ENCODE peak calls at places on chromosomes 3 and 15, in ten cellular contexts. W, I, X, P, G, U, N, Z, T and S are unnamed samples.

GRCh38 chr15:65771870-65772269 is 20.2 kb downstream of the DENND4A start:
- DNase-seq in P (no peak), G (no peak), T (no peak), X (no peak), Z (no peak), W (no peak), I (no peak), N (no peak), U (no peak), S (no peak)

GRCh38 chr15:57922780-57923179 is 142.7 kb downstream of the ALDH1A2 start:
- DNase-seq in X (no peak), P (no peak), U (no peak), N (no peak), T (no peak), G (no peak), Z (no peak), I (no peak), W (no peak), S (no peak)

GRCh38 chr3:123834631-123835030 is 49.5 kb downstream of the MYLK start:
- DNase-seq in G (no peak), X (no peak), P (no peak), U (no peak), W (no peak), Z (no peak), T (no peak), I (peak; percentile 72), N (no peak), S (peak; percentile 75)

GRCh38 chr15:89101302-89102191 is 13.3 kb downstream of the ABHD2 start:
- DNase-seq in T (no peak), Z (no peak), W (no peak), G (no peak), P (no peak), U (peak; percentile 42), I (peak; percentile 98), X (no peak), N (no peak), S (peak; percentile 88)

GRCh38 chr3:175274474-175275218 is 415.5 kb downstream of the NAALADL2 start:
- DNase-seq in I (no peak), Z (no peak), T (no peak), P (no peak), N (no peak), X (no peak), U (peak; percentile 55), W (no peak), G (no peak), S (no peak)

GRCh38 chr3:53748512-53749271 is 97.5 kb downstream of the CHDH start:
- DNase-seq in W (no peak), Z (no peak), P (peak; percentile 45), G (no peak), X (no peak), T (no peak), I (no peak), N (no peak), U (peak; percentile 76), S (no peak)

GRCh38 chr15:65979837-65980236 is 110.5 kb downstream of the RAB11A start:
- DNase-seq in G (no peak), X (no peak), U (no peak), P (no peak), Z (no peak), T (no peak), N (no peak), I (no peak), W (no peak), S (no peak)

GRCh38 chr15:76342382-76343201 is 6.0 kb downstream of the ISL2 start:
- DNase-seq in G (peak; percentile 26), P (no peak), U (no peak), N (peak; percentile 65), I (no peak), X (no peak), Z (no peak), T (peak; percentile 20), W (no peak), S (no peak)

GRCh38 chr3:47715928-47716327 is 65.8 kb downstream of the SMARCC1 start:
- DNase-seq in X (no peak), W (no peak), G (no peak), N (no peak), I (no peak), U (no peak), Z (no peak), P (no peak), T (no peak), S (peak; percentile 17)

GRCh38 chr3:194487289-194488006 is 646 bp upstream of the ATP13A3 start:
- DNase-seq in T (peak; percentile 35), W (peak; percentile 24), I (no peak), N (no peak), G (peak; percentile 37), Z (no peak), P (peak; percentile 94), U (peak; percentile 80), X (peak; percentile 18), S (no peak)

GRCh38 chr15:96348112-96349027 is 17.9 kb downstream of the NR2F2 start:
- DNase-seq in N (no peak), T (no peak), I (no peak), Z (no peak), U (no peak), P (no peak), X (no peak), W (no peak), G (no peak), S (no peak)

GRCh38 chr15:45126535-45127158 is 3.0 kb downstream of the DUOXA1 start:
- DNase-seq in U (peak; percentile 34), W (no peak), P (peak; percentile 81), Z (peak; percentile 10), X (no peak), G (no peak), I (no peak), T (no peak), N (peak; percentile 53), S (no peak)

GRCh38 chr15:29682781-29683180 is 139.5 kb downstream of the TJP1 start:
- DNase-seq in T (no peak), Z (no peak), X (no peak), P (no peak), G (no peak), W (no peak), N (no peak), I (no peak), U (no peak), S (no peak)

GRCh38 chr3:167740961-167741587 is 5.6 kb downstream of the SERPINI1 start:
- DNase-seq in W (no peak), U (peak; percentile 57), X (no peak), I (no peak), T (no peak), G (peak; percentile 33), P (peak; percentile 75), N (peak; percentile 62), Z (peak; percentile 54), S (peak; percentile 10)

GRCh38 chr3:71579934-71580318 is 3.6 kb downstream of the FOXP1 start:
- DNase-seq in T (no peak), I (no peak), X (no peak), G (no peak), Z (peak; percentile 76), N (no peak), W (no peak), U (no peak), P (peak; percentile 83), S (no peak)

GRCh38 chr3:97579365-97579764 is 185.2 kb upstream of the ARL6 start:
- DNase-seq in U (peak; percentile 1), Z (no peak), X (no peak), T (no peak), P (no peak), G (no peak), N (no peak), I (peak; percentile 6), W (no peak), S (no peak)

GRCh38 chr3:19644405-19644804 is 289.6 kb downstream of the EFHB start:
- DNase-seq in P (no peak), N (no peak), T (no peak), X (no peak), I (no peak), G (no peak), W (no peak), Z (no peak), U (peak; percentile 47), S (no peak)

GRCh38 chr3:129769616-129770015 is 123.9 kb downstream of the TMCC1 start:
- DNase-seq in N (no peak), P (peak; percentile 93), W (no peak), Z (no peak), U (no peak), T (no peak), I (no peak), X (no peak), G (no peak), S (no peak)

GRCh38 chr15:68230157-68231100 is 901 bp upstream of the CLN6 start:
- DNase-seq in Z (no peak), P (no peak), W (no peak), T (no peak), G (no peak), N (no peak), U (peak; percentile 78), X (no peak), I (no peak), S (no peak)

GRCh38 chr3:5096368-5096767 is 25.7 kb upstream of the ARL8B start:
- DNase-seq in G (no peak), W (no peak), Z (no peak), U (no peak), X (no peak), P (no peak), I (no peak), T (no peak), N (no peak), S (no peak)

GRCh38 chr3:153165211-153165815 is 3.3 kb downstream of the RAP2B start:
- DNase-seq in T (no peak), Z (peak; percentile 21), N (no peak), P (no peak), U (peak; percentile 21), W (no peak), G (no peak), X (no peak), I (no peak), S (no peak)

GRCh38 chr3:41193822-41194539 is 5.3 kb upstream of the CTNNB1 start:
- DNase-seq in G (no peak), W (no peak), N (no peak), U (no peak), T (no peak), P (no peak), X (no peak), I (no peak), Z (no peak), S (no peak)

GRCh38 chr15:77599899-77600298 is 32.8 kb downstream of the LINGO1 start:
- DNase-seq in G (no peak), T (no peak), U (peak; percentile 58), I (no peak), N (peak; percentile 53), Z (no peak), W (no peak), P (peak; percentile 95), X (no peak), S (no peak)

GRCh38 chr3:133459400-133459799 is 59.5 kb downstream of the BFSP2 start:
- DNase-seq in X (no peak), T (no peak), P (peak; percentile 33), U (no peak), W (no peak), I (no peak), G (no peak), N (no peak), Z (no peak), S (no peak)

GRCh38 chr3:186219211-186219638 is 110.3 kb upstream of the ETV5 start:
- DNase-seq in U (no peak), X (no peak), N (peak; percentile 15), W (no peak), P (no peak), G (no peak), Z (no peak), T (no peak), I (no peak), S (no peak)

GRCh38 chr3:136994772-136995516 is 37.2 kb downstream of the IL20RB start:
- DNase-seq in G (no peak), W (no peak), P (no peak), U (no peak), N (no peak), Z (no peak), I (no peak), T (no peak), X (no peak), S (peak; percentile 89)

GRCh38 chr15:78666010-78666409 is 25.0 kb upstream of the CHRNB4 start:
- DNase-seq in G (no peak), W (no peak), T (no peak), I (no peak), X (no peak), Z (no peak), P (no peak), U (no peak), N (no peak), S (no peak)